ENCODE peak calls at places on chromosomes 11 and 22, in six cellular contexts. M, Q, P, G, N and A are unnamed samples.

GRCh38 chr22:39956932-39957664 is 3.1 kb upstream of the TMA7B start:
- DNase-seq in P (no peak), Q (no peak), N (no peak), G (peak; percentile 71), M (no peak), A (no peak)

GRCh38 chr11:68694404-68695297 is 10.3 kb downstream of the GAL start:
- DNase-seq in G (no peak), M (no peak), Q (no peak), N (no peak), P (no peak), A (no peak)

GRCh38 chr22:28019881-28020861 is 101.1 kb upstream of the PITPNB start:
- DNase-seq in N (peak; percentile 77), P (peak; percentile 89), M (peak; percentile 60), G (no peak), Q (peak; percentile 97), A (peak; percentile 30)

GRCh38 chr22:40498454-40499186 is 128.2 kb downstream of the SGSM3 start:
- DNase-seq in N (no peak), G (no peak), Q (no peak), P (no peak), M (peak; percentile 97), A (peak; percentile 99)

GRCh38 chr11:68049509-68050370 is 10.9 kb downstream of the TCIRG1 start:
- DNase-seq in G (no peak), M (no peak), Q (no peak), N (no peak), P (no peak), A (no peak)

GRCh38 chr22:26642465-26643367 is 14.7 kb upstream of the MIAT start:
- DNase-seq in N (peak; percentile 57), Q (peak; percentile 64), G (no peak), P (peak; percentile 47), M (no peak), A (no peak)

GRCh38 chr11:110367571-110367970 is 62.2 kb upstream of the FDX1 start:
- DNase-seq in Q (no peak), N (no peak), G (no peak), P (no peak), M (no peak), A (no peak)

GRCh38 chr11:2289350-2289749 is 12.4 kb downstream of the C11orf21 start:
- DNase-seq in N (no peak), M (no peak), G (no peak), P (no peak), Q (no peak), A (no peak)

GRCh38 chr11:87574193-87574592 is 536.5 kb downstream of the TMEM135 start:
- DNase-seq in G (no peak), N (no peak), P (no peak), Q (no peak), M (no peak), A (no peak)

GRCh38 chr11:121466063-121466794 is 13.5 kb upstream of the SORL1-AS1 start:
- DNase-seq in Q (peak; percentile 77), N (peak; percentile 20), P (peak; percentile 78), G (no peak), M (peak; percentile 95), A (peak; percentile 76)

GRCh38 chr11:101974255-101974654 is 57.9 kb upstream of the ANGPTL5 start:
- DNase-seq in P (no peak), G (no peak), M (peak; percentile 43), N (no peak), Q (no peak), A (peak; percentile 54)

GRCh38 chr22:45263790-45264269 is 20.9 kb upstream of the UPK3A start:
- DNase-seq in G (no peak), P (peak; percentile 73), M (peak; percentile 84), N (peak; percentile 66), Q (peak; percentile 76), A (peak; percentile 75)

GRCh38 chr22:50170453-50171318 is at the start of gene PANX2:
- DNase-seq in Q (no peak), N (peak; percentile 69), G (no peak), M (no peak), P (peak; percentile 44), A (no peak)

GRCh38 chr11:126340960-126341709 is 14.4 kb upstream of the ST3GAL4 start:
- DNase-seq in P (no peak), N (no peak), Q (no peak), G (peak; percentile 19), M (no peak), A (no peak)

GRCh38 chr11:64449381-64450167 is 90.6 kb downstream of the RPS6KA4 start:
- DNase-seq in Q (peak; percentile 89), G (peak; percentile 26), M (peak; percentile 25), P (peak; percentile 88), N (peak; percentile 88), A (peak; percentile 66)

GRCh38 chr11:15119826-15120225 is 5.1 kb downstream of the INSC start:
- DNase-seq in M (no peak), P (no peak), N (no peak), G (no peak), Q (no peak), A (no peak)

GRCh38 chr11:95450547-95451123 is 219.6 kb upstream of the SESN3 start:
- DNase-seq in G (no peak), P (no peak), N (no peak), M (peak; percentile 31), Q (no peak), A (no peak)

GRCh38 chr11:110778351-110778750 is 66.1 kb upstream of the ARHGAP20 start:
- DNase-seq in G (no peak), Q (no peak), M (peak; percentile 48), P (no peak), N (no peak), A (no peak)

GRCh38 chr11:16792426-16792825 is 54.0 kb downstream of the C11orf58 start:
- DNase-seq in P (no peak), N (no peak), G (no peak), M (no peak), Q (no peak), A (no peak)

GRCh38 chr22:46028069-46028991 is 51.4 kb upstream of the WNT7B start:
- DNase-seq in P (peak; percentile 9), N (no peak), M (no peak), Q (no peak), G (no peak), A (no peak)

GRCh38 chr22:43560651-43561050 is 148.8 kb downstream of the MPPED1 start:
- DNase-seq in M (no peak), G (no peak), P (no peak), N (no peak), Q (no peak), A (no peak)

GRCh38 chr11:118305726-118306125 is 1.2 kb downstream of the CD3E start:
- DNase-seq in M (no peak), G (no peak), Q (no peak), P (no peak), N (no peak), A (no peak)

GRCh38 chr22:24433001-24433867 is 5.8 kb downstream of the ADORA2A start:
- DNase-seq in P (no peak), M (no peak), N (no peak), Q (no peak), G (no peak), A (no peak)

GRCh38 chr11:82796970-82797594 is 63.4 kb upstream of the FAM181B start:
- DNase-seq in Q (no peak), P (no peak), M (no peak), G (no peak), N (no peak), A (no peak)

GRCh38 chr22:26589845-26590524 is at the start of gene TPST2:
- DNase-seq in G (no peak), P (peak; percentile 75), M (peak; percentile 65), Q (peak; percentile 85), N (peak; percentile 89), A (peak; percentile 38)

GRCh38 chr11:70537576-70538571 is 139.5 kb downstream of the CTTN start:
- DNase-seq in N (no peak), M (no peak), Q (no peak), P (no peak), G (no peak), A (no peak)
- TF ChIP-seq USF2 in N (no peak), M (no peak), Q (no peak), P (no peak), G (no peak), A (no peak)

DNA sequence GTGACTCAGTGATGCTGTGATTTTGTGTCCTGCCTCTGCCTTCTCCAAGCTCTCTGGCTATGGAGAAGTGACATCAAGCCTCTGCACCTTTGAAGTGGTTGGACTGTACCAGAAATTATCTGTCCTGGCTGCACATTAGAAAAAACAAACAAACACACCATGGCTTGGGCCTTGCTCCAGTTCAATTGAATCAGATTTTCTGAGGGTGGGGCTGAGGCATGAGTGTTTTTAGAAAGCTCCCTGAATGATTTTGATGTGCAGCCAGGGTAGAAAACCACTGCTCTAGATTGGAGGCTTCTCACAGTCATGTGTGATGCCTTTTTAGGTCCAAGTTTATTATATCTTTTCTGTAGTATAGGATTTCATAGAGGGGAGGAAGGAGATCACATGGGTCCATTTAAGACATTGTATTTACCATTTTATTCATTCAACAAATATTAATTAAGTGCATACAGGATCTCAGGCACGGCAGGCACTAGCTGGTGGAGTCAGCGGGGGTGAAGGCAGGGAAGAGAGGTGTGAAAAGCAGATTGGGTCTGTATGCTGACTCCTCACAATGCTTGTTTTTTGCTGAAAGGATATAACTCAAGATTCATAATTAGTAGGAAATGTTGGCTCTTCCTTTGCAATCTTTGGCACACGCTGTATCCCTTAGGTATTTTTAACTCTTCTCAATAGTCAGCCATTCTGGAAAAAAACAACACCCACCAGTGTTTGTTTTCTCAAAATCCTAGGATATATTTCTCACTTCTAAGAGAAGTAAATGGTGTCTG is 7.2 kb upstream of the VSTM5 start:
- DNase-seq in P (no peak), G (no peak), Q (no peak), N (no peak), M (no peak), A (no peak)
- TF ChIP-seq USF2 in P (no peak), G (no peak), Q (no peak), N (no peak), M (no peak), A (no peak)

GRCh38 chr22:29146101-29146560 is 59.6 kb upstream of the EMID1 start:
- DNase-seq in Q (peak; percentile 41), G (no peak), P (no peak), N (no peak), M (no peak), A (no peak)
- TF ChIP-seq USF2 in Q (no peak), G (no peak), P (no peak), N (no peak), M (no peak), A (no peak)

DNA sequence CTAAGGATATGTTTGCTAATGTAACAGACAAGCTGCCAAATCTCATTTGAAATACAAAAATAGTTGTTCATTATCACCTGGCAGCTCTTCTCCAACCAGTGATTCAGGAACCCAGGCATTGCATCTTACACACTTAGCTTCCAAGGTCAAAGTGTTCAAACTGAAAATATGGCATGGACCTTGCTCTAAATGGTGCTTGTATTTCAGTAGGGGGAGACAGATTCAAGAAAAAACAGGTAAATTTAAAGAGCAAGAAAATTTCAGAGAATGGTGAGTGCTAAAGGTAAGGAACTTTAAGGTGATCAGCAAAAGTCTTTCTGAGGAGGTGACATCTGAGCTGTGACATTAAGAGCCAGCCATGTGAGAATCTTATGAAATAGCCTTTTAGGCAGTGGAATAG is 82.8 kb upstream of the E2F8 start:
- DNase-seq in Q (no peak), N (no peak), M (no peak), G (no peak), P (no peak), A (no peak)
- TF ChIP-seq USF2 in Q (no peak), N (no peak), M (no peak), G (no peak), P (no peak), A (no peak)

GRCh38 chr11:32032478-32032877 is 58.4 kb upstream of the RCN1 start:
- DNase-seq in Q (no peak), M (no peak), P (no peak), N (no peak), G (peak; percentile 41), A (no peak)
- TF ChIP-seq USF2 in Q (no peak), M (no peak), P (no peak), N (no peak), G (no peak), A (no peak)